ENCODE peak calls at places on chromosomes 7 and 10, in seven cellular contexts. R, E, P, T, F, Y and C are unnamed samples. For H3K4me1, the result is how much of the 10 kb centered on the place peaks cover.

GRCh38 chr10:17578603-17579002 is 38.6 kb downstream of the HACD1 start:
- DNase-seq in R (no peak), E (no peak), P (peak), T (peak), F (no peak), Y (peak), C (no peak)

GRCh38 chr7:112257073-112257472 is 50.6 kb downstream of the ZNF277 start:
- DNase-seq in R (no peak), E (no peak), P (no peak), T (no peak), F (no peak), Y (no peak), C (no peak)

GRCh38 chr7:43585521-43585920 is 2.6 kb downstream of the STK17A start:
- DNase-seq in R (no peak), E (no peak), P (no peak), T (peak), F (no peak), Y (no peak), C (no peak)

GRCh38 chr7:94907026-94907419 is 371 bp upstream of the PPP1R9A start:
- DNase-seq in R (no peak), E (no peak), P (no peak), T (no peak), F (no peak), Y (no peak), C (no peak)

GRCh38 chr7:48992816-48993215 is 68.5 kb downstream of the CDC14C start:
- DNase-seq in R (no peak), E (no peak), P (no peak), T (no peak), F (no peak), Y (no peak), C (no peak)

GRCh38 chr10:130500251-130501000 is 364.2 kb downstream of the GLRX3 start:
- DNase-seq in R (no peak), E (no peak), P (no peak), T (no peak), F (no peak), Y (no peak), C (no peak)

GRCh38 chr10:110735620-110736027 is 91.5 kb downstream of the RBM20 start:
- DNase-seq in R (no peak), E (no peak), P (no peak), T (no peak), F (no peak), Y (no peak), C (no peak)

GRCh38 chr10:71323407-71323806 is 4.3 kb downstream of the SLC29A3 start:
- DNase-seq in R (no peak), E (no peak), P (no peak), T (peak), F (no peak), Y (peak), C (no peak)

GRCh38 chr10:15265076-15265475 is 96.6 kb upstream of the NMT2 start:
- DNase-seq in R (no peak), E (no peak), P (no peak), T (no peak), F (no peak), Y (no peak), C (no peak)

GRCh38 chr10:128123853-128124252 is 2.4 kb downstream of the MKI67 start:
- DNase-seq in R (no peak), E (no peak), P (no peak), T (no peak), F (no peak), Y (no peak), C (no peak)

GRCh38 chr7:91685544-91685943 is 195.0 kb downstream of the MTERF1 start:
- DNase-seq in R (no peak), E (no peak), P (no peak), T (no peak), F (no peak), Y (no peak), C (no peak)

GRCh38 chr10:97319671-97320479 is 804 bp downstream of the FRAT1 start:
- DNase-seq in R (no peak), E (no peak), P (peak), T (peak), F (peak), Y (peak), C (peak)

GRCh38 chr10:46223064-46223480 is 63.7 kb upstream of the ANTXRL start:
- DNase-seq in R (no peak), E (no peak), P (no peak), T (no peak), F (no peak), Y (peak), C (no peak)

DNA sequence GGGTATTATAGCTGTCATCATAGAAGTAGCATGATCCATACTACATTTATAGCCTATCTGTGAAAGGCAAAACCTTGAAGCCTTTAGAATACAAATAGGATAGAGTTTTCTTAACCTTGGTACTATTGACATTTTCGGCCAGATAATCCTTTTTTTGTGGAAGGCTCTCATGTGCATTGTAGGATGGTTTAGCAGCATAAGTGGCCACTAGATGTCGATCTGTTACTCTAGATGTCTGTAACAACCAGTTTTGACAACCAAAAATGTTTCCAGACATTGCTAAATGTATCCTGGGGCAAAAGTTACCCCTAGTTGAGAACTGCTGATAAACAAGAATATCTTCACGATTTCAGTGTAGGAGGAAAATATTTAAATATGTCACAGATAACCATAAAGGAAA is 319.4 kb upstream of the GALNT17 start:
- DNase-seq in R (no peak), E (no peak), P (no peak), T (no peak), F (no peak), Y (no peak), C (no peak)
- TF ChIP-seq CTCF in R (peak), E (no peak), P (no peak), T (no peak), F (no peak), Y (peak), C (no peak)

GRCh38 chr7:158830211-158830723 is 958 bp upstream of the ESYT2 start:
- DNase-seq in R (no peak), E (no peak), P (no peak), T (no peak), F (no peak), Y (no peak), C (peak)

GRCh38 chr7:158829021-158829341 is 328 bp downstream of the ESYT2 start:
- DNase-seq in R (no peak), E (no peak), P (no peak), T (peak), F (no peak), Y (no peak), C (peak)

GRCh38 chr7:158827411-158828342 is 1.6 kb downstream of the ESYT2 start:
- DNase-seq in R (no peak), E (no peak), P (no peak), T (peak), F (no peak), Y (peak), C (no peak)

GRCh38 chr7:158829342-158830210 is at the start of gene ESYT2:
- DNase-seq in R (peak), E (peak), P (peak), T (peak), F (peak), Y (peak), C (peak)

GRCh38 chr7:158828343-158829020 is 827 bp downstream of the ESYT2 start:
- DNase-seq in R (peak), E (no peak), P (peak), T (no peak), F (peak), Y (peak), C (peak)
- H3K4me1 ChIP-seq in R (half or more), E (under half), P (under half), T (under half), F (under half), Y (under half), C (under half)

GRCh38 chr7:142896741-142897379 is 11.3 kb upstream of the TRPV6 start:
- DNase-seq in R (no peak), E (no peak), P (no peak), T (no peak), F (no peak), Y (no peak), C (no peak)
- TF ChIP-seq CTCF in R (no peak), E (no peak), P (no peak), T (no peak), F (no peak), Y (no peak), C (no peak)

GRCh38 chr7:2611921-2612320 is 19.9 kb upstream of the TTYH3 start:
- DNase-seq in R (no peak), E (no peak), P (no peak), T (no peak), F (no peak), Y (no peak), C (no peak)
- H3K4me1 ChIP-seq in R (half or more), E (under half), P (under half), T (under half), F (under half), Y (under half), C (under half)

DNA sequence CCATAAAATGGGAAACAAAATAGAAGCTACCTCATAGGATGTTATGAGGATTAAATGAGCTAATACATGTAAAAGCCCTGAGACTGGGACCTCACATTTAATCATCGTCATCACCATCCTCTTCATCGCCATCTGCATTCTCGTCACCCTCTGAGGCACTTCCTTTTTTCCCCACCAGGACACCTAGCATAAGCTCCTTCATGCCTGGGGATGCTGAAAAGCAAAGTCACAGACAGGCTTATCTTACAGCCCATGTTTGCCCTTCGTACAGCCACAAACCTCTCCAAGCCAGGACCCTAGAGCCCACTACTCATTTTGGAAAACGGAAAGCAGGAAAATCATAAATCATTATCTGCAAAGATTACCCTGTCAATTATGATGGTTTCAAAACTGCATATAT is 249.6 kb downstream of the GPAM start:
- DNase-seq in R (no peak), E (no peak), P (no peak), T (no peak), F (no peak), Y (no peak), C (no peak)
- TF ChIP-seq CTCF in R (no peak), E (no peak), P (no peak), T (no peak), F (no peak), Y (no peak), C (no peak)

GRCh38 chr7:73831656-73832579 is 1.1 kb downstream of the CLDN4 start:
- DNase-seq in R (no peak), E (no peak), P (no peak), T (no peak), F (peak), Y (no peak), C (no peak)
- H3K4me1 ChIP-seq in R (under half), E (under half), P (under half), T (under half), F (under half), Y (under half), C (under half)

DNA sequence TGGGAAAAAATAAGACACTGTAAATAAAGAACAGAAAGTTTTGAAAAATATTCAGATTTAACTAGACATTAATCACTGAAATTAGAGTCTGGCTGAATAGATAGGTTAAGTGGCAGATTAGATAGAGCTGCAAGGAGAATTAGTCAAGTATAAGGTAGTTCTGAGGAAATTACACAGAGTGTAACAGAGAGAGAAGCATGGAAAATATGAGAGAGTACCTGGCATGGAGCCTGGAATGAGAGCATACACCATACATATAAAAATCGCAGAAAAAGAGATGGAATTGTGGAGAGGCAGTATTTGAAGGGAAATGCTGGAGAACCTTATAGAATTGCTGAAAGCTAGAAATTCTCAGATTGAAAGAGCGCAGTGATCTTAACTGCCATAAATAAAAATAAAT is 46.9 kb downstream of the ZNRF2 start:
- DNase-seq in R (no peak), E (no peak), P (no peak), T (peak), F (no peak), Y (no peak), C (no peak)
- TF ChIP-seq CTCF in R (no peak), E (no peak), P (no peak), T (no peak), F (no peak), Y (no peak), C (no peak)

GRCh38 chr10:132402781-132403241 is 5.8 kb downstream of the PWWP2B start:
- DNase-seq in R (no peak), E (no peak), P (no peak), T (no peak), F (peak), Y (no peak), C (peak)
- H3K4me1 ChIP-seq in R (half or more), E (under half), P (under half), T (under half), F (under half), Y (under half), C (under half)